ENCODE peak calls at places on chromosomes 5 and 9, in four cellular contexts. T, Q, U and K are unnamed samples.
A peak's percentile ranks its signal among the peaks of the same experiment; 100 is the strongest.

GRCh38 chr5:147628054-147628895 is 118.4 kb upstream of the DPYSL3 start:
- DNase-seq in T (peak; percentile 84), Q (no peak), U (peak; percentile 82), K (peak; percentile 39)

GRCh38 chr9:76962732-76963131 is 56.7 kb upstream of the FOXB2 start:
- DNase-seq in T (no peak), Q (no peak), U (no peak), K (no peak)

GRCh38 chr9:26656003-26656940 is 236.3 kb downstream of the CAAP1 start:
- DNase-seq in T (peak; percentile 64), Q (no peak), U (no peak), K (peak; percentile 17)

GRCh38 chr5:127210082-127210481 is 80.5 kb upstream of the MEGF10 start:
- DNase-seq in T (no peak), Q (no peak), U (peak; percentile 38), K (no peak)

GRCh38 chr9:8489845-8490244 is 690.3 kb upstream of the DMAC1 start:
- DNase-seq in T (no peak), Q (no peak), U (no peak), K (no peak)

GRCh38 chr5:15992918-15993317 is 186.7 kb downstream of the MARCHF11 start:
- DNase-seq in T (peak; percentile 12), Q (no peak), U (no peak), K (no peak)

GRCh38 chr5:72210913-72211670 is 103.8 kb downstream of the MAP1B start:
- DNase-seq in T (peak; percentile 79), Q (no peak), U (no peak), K (no peak)

GRCh38 chr5:179080724-179081123 is 20.6 kb downstream of the ZNF354C start:
- DNase-seq in T (no peak), Q (no peak), U (no peak), K (no peak)

GRCh38 chr9:33939924-33940874 is 108.5 kb downstream of the UBAP2 start:
- DNase-seq in T (no peak), Q (no peak), U (no peak), K (no peak)

GRCh38 chr9:12801663-12802062 is 26.8 kb downstream of the LURAP1L start:
- DNase-seq in T (no peak), Q (no peak), U (no peak), K (no peak)

GRCh38 chr5:64315778-64316177 is 150.1 kb downstream of the RNF180 start:
- DNase-seq in T (no peak), Q (no peak), U (no peak), K (no peak)

GRCh38 chr9:134619983-134620612 is 21.5 kb upstream of the COL5A1 start:
- DNase-seq in T (no peak), Q (no peak), U (no peak), K (no peak)

GRCh38 chr9:91001146-91001611 is 199.6 kb downstream of the SYK start:
- DNase-seq in T (peak; percentile 56), Q (no peak), U (peak; percentile 40), K (no peak)